ENCODE peak calls at places on chromosomes 7 and 10, in ten cellular contexts. One of them, this sample, is unnamed. For H3K27me3 and H3K4me1, the result is how much of the 10 kb centered on the place peaks cover.

GRCh38 chr10:48926764-48927163 is 12.9 kb downstream of the LRRC18 start:
- DNase-seq in sigmoid colon: no peak
- DNase-seq in ovary: no peak
- DNase-seq in SK-N-SH: no peak
- DNase-seq in HepG2: no peak
- DNase-seq in GM12878: no peak
- DNase-seq in transverse colon: no peak
- DNase-seq in tibial nerve: no peak
- DNase-seq in esophagus muscularis mucosa: no peak
- DNase-seq in H1: no peak
- DNase-seq in this sample: no peak

GRCh38 chr10:119517235-119518141 is 25.0 kb downstream of the RGS10 start:
- DNase-seq in sigmoid colon: no peak
- DNase-seq in ovary: no peak
- DNase-seq in SK-N-SH: no peak
- DNase-seq in HepG2: no peak
- DNase-seq in GM12878: peak
- DNase-seq in transverse colon: peak
- DNase-seq in tibial nerve: no peak
- DNase-seq in esophagus muscularis mucosa: no peak
- DNase-seq in H1: no peak
- DNase-seq in this sample: peak

GRCh38 chr10:120583424-120584108 is 126.5 kb downstream of the PLPP4 start:
- DNase-seq in sigmoid colon: no peak
- DNase-seq in ovary: no peak
- DNase-seq in SK-N-SH: no peak
- DNase-seq in HepG2: no peak
- DNase-seq in GM12878: no peak
- DNase-seq in transverse colon: no peak
- DNase-seq in tibial nerve: no peak
- DNase-seq in esophagus muscularis mucosa: no peak
- DNase-seq in H1: no peak
- DNase-seq in this sample: no peak

GRCh38 chr7:116171094-116171493 is 39.2 kb upstream of the TES start:
- DNase-seq in sigmoid colon: no peak
- DNase-seq in ovary: no peak
- DNase-seq in SK-N-SH: no peak
- DNase-seq in HepG2: no peak
- DNase-seq in GM12878: no peak
- DNase-seq in transverse colon: no peak
- DNase-seq in tibial nerve: no peak
- DNase-seq in esophagus muscularis mucosa: no peak
- DNase-seq in H1: no peak
- DNase-seq in this sample: no peak

GRCh38 chr7:91913612-91914011 is 27.1 kb upstream of the AKAP9 start:
- DNase-seq in sigmoid colon: no peak
- DNase-seq in ovary: no peak
- DNase-seq in SK-N-SH: no peak
- DNase-seq in HepG2: no peak
- DNase-seq in GM12878: no peak
- DNase-seq in transverse colon: no peak
- DNase-seq in tibial nerve: no peak
- DNase-seq in esophagus muscularis mucosa: no peak
- DNase-seq in H1: no peak
- DNase-seq in this sample: no peak

GRCh38 chr10:26485150-26485941 is 47.2 kb downstream of the APBB1IP start:
- DNase-seq in sigmoid colon: no peak
- DNase-seq in ovary: no peak
- DNase-seq in SK-N-SH: no peak
- DNase-seq in HepG2: no peak
- DNase-seq in GM12878: no peak
- DNase-seq in transverse colon: no peak
- DNase-seq in tibial nerve: no peak
- DNase-seq in esophagus muscularis mucosa: peak
- DNase-seq in H1: no peak
- DNase-seq in this sample: no peak

GRCh38 chr10:133442967-133443924 is 10.5 kb upstream of the SCART1 start:
- DNase-seq in sigmoid colon: peak
- DNase-seq in ovary: no peak
- DNase-seq in SK-N-SH: peak
- DNase-seq in HepG2: no peak
- DNase-seq in GM12878: no peak
- DNase-seq in transverse colon: no peak
- DNase-seq in tibial nerve: no peak
- DNase-seq in esophagus muscularis mucosa: no peak
- DNase-seq in H1: no peak
- DNase-seq in this sample: no peak

GRCh38 chr7:139035588-139036353 is at the start of gene ZC3HAV1L:
- DNase-seq in sigmoid colon: peak
- DNase-seq in ovary: peak
- DNase-seq in SK-N-SH: peak
- DNase-seq in HepG2: peak
- DNase-seq in GM12878: no peak
- DNase-seq in transverse colon: peak
- DNase-seq in tibial nerve: no peak
- DNase-seq in esophagus muscularis mucosa: no peak
- DNase-seq in H1: peak
- DNase-seq in this sample: peak

GRCh38 chr7:116828281-116828680 is 34.1 kb upstream of the CAPZA2 start:
- DNase-seq in sigmoid colon: no peak
- DNase-seq in ovary: no peak
- DNase-seq in SK-N-SH: no peak
- DNase-seq in HepG2: no peak
- DNase-seq in GM12878: no peak
- DNase-seq in transverse colon: no peak
- DNase-seq in tibial nerve: no peak
- DNase-seq in esophagus muscularis mucosa: no peak
- DNase-seq in H1: no peak
- DNase-seq in this sample: no peak

GRCh38 chr10:25017247-25017590 is 807 bp downstream of the THNSL1 start:
- DNase-seq in sigmoid colon: no peak
- DNase-seq in ovary: peak
- DNase-seq in SK-N-SH: peak
- DNase-seq in HepG2: no peak
- DNase-seq in GM12878: peak
- DNase-seq in transverse colon: peak
- DNase-seq in tibial nerve: no peak
- DNase-seq in esophagus muscularis mucosa: no peak
- DNase-seq in H1: no peak
- DNase-seq in this sample: peak

GRCh38 chr7:63047546-63047945 is 951.1 kb upstream of the ZNF722 start:
- DNase-seq in sigmoid colon: no peak
- DNase-seq in ovary: no peak
- DNase-seq in SK-N-SH: no peak
- DNase-seq in HepG2: no peak
- DNase-seq in GM12878: no peak
- DNase-seq in transverse colon: no peak
- DNase-seq in tibial nerve: no peak
- DNase-seq in esophagus muscularis mucosa: no peak
- DNase-seq in H1: no peak
- DNase-seq in this sample: no peak

GRCh38 chr7:147941316-147941715 is 649.2 kb upstream of the C7orf33 start:
- DNase-seq in sigmoid colon: no peak
- DNase-seq in ovary: no peak
- DNase-seq in SK-N-SH: no peak
- DNase-seq in HepG2: no peak
- DNase-seq in GM12878: no peak
- DNase-seq in transverse colon: no peak
- DNase-seq in tibial nerve: no peak
- DNase-seq in esophagus muscularis mucosa: no peak
- DNase-seq in H1: no peak
- DNase-seq in this sample: no peak

GRCh38 chr7:20839987-20840386 is 53.3 kb upstream of the SP8 start:
- DNase-seq in sigmoid colon: no peak
- DNase-seq in ovary: no peak
- DNase-seq in SK-N-SH: no peak
- DNase-seq in HepG2: no peak
- DNase-seq in GM12878: no peak
- DNase-seq in transverse colon: no peak
- DNase-seq in tibial nerve: no peak
- DNase-seq in esophagus muscularis mucosa: no peak
- DNase-seq in H1: no peak
- DNase-seq in this sample: no peak
- TF ChIP-seq EP300 in sigmoid colon: no peak
- TF ChIP-seq EP300 in ovary: no peak
- TF ChIP-seq EP300 in SK-N-SH: no peak
- TF ChIP-seq EP300 in HepG2: no peak
- TF ChIP-seq EP300 in GM12878: no peak
- TF ChIP-seq EP300 in transverse colon: no peak
- TF ChIP-seq EP300 in tibial nerve: no peak
- TF ChIP-seq EP300 in esophagus muscularis mucosa: no peak
- TF ChIP-seq EP300 in H1: no peak
- TF ChIP-seq EP300 in this sample: no peak

DNA sequence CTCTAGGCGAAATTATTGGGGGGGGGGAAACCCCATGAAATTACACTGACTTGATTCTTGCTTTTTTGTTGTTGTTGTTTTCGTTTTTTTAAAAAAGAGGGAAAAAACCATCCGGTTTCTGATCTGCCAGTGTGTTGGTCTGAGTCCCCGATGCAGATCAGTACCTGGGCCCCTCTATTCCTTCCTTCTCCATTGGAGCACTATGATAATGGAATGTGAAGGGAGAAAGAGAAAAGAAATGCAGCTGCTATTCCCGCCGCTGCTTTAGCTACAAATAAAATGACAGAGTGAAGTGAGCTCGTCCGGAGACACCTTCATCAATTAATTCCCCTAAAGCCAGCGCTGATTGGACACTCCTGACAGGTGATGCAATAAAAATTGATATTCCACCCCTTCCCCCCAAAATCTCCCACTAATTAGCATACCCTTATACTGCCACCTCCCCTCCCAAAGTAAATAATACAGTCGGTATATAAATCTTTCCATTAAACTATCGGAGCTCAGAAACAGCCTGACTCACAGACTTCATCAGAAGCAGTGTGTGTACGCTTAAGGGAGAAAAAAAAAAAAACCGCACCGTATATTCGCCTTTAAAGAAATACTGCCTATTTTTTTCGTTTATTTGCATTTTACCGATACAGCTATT is 7.4 kb downstream of the SKIDA1 start:
- DNase-seq in sigmoid colon: no peak
- DNase-seq in ovary: no peak
- DNase-seq in SK-N-SH: no peak
- DNase-seq in HepG2: no peak
- DNase-seq in GM12878: no peak
- DNase-seq in transverse colon: no peak
- DNase-seq in tibial nerve: no peak
- DNase-seq in esophagus muscularis mucosa: no peak
- DNase-seq in H1: no peak
- DNase-seq in this sample: no peak
- H3K27me3 ChIP-seq in sigmoid colon: under half
- H3K27me3 ChIP-seq in ovary: under half
- H3K27me3 ChIP-seq in SK-N-SH: under half
- H3K27me3 ChIP-seq in HepG2: under half
- H3K27me3 ChIP-seq in GM12878: under half
- H3K27me3 ChIP-seq in transverse colon: half or more
- H3K27me3 ChIP-seq in tibial nerve: under half
- H3K27me3 ChIP-seq in esophagus muscularis mucosa: under half
- H3K27me3 ChIP-seq in H1: under half
- H3K27me3 ChIP-seq in this sample: under half

GRCh38 chr10:80200259-80200658 is 5.1 kb downstream of the ANXA11 start:
- DNase-seq in sigmoid colon: no peak
- DNase-seq in ovary: no peak
- DNase-seq in SK-N-SH: no peak
- DNase-seq in HepG2: no peak
- DNase-seq in GM12878: no peak
- DNase-seq in transverse colon: no peak
- DNase-seq in tibial nerve: no peak
- DNase-seq in esophagus muscularis mucosa: no peak
- DNase-seq in H1: no peak
- DNase-seq in this sample: no peak

GRCh38 chr10:80196950-80197315 is 8.4 kb downstream of the ANXA11 start:
- DNase-seq in sigmoid colon: no peak
- DNase-seq in ovary: no peak
- DNase-seq in SK-N-SH: no peak
- DNase-seq in HepG2: no peak
- DNase-seq in GM12878: no peak
- DNase-seq in transverse colon: no peak
- DNase-seq in tibial nerve: no peak
- DNase-seq in esophagus muscularis mucosa: no peak
- DNase-seq in H1: no peak
- DNase-seq in this sample: no peak

GRCh38 chr10:80199828-80200227 is 5.5 kb downstream of the ANXA11 start:
- DNase-seq in sigmoid colon: no peak
- DNase-seq in ovary: no peak
- DNase-seq in SK-N-SH: no peak
- DNase-seq in HepG2: no peak
- DNase-seq in GM12878: no peak
- DNase-seq in transverse colon: peak
- DNase-seq in tibial nerve: peak
- DNase-seq in esophagus muscularis mucosa: no peak
- DNase-seq in H1: no peak
- DNase-seq in this sample: peak

GRCh38 chr10:80196270-80196949 is 8.9 kb downstream of the ANXA11 start:
- DNase-seq in sigmoid colon: no peak
- DNase-seq in ovary: no peak
- DNase-seq in SK-N-SH: no peak
- DNase-seq in HepG2: peak
- DNase-seq in GM12878: peak
- DNase-seq in transverse colon: peak
- DNase-seq in tibial nerve: no peak
- DNase-seq in esophagus muscularis mucosa: no peak
- DNase-seq in H1: no peak
- DNase-seq in this sample: peak

GRCh38 chr10:80197972-80198591 is 7.3 kb downstream of the ANXA11 start:
- DNase-seq in sigmoid colon: no peak
- DNase-seq in ovary: no peak
- DNase-seq in SK-N-SH: no peak
- DNase-seq in HepG2: no peak
- DNase-seq in GM12878: no peak
- DNase-seq in transverse colon: no peak
- DNase-seq in tibial nerve: no peak
- DNase-seq in esophagus muscularis mucosa: no peak
- DNase-seq in H1: no peak
- DNase-seq in this sample: peak
- H3K4me1 ChIP-seq in sigmoid colon: half or more
- H3K4me1 ChIP-seq in ovary: under half
- H3K4me1 ChIP-seq in SK-N-SH: under half
- H3K4me1 ChIP-seq in HepG2: half or more
- H3K4me1 ChIP-seq in GM12878: under half
- H3K4me1 ChIP-seq in transverse colon: half or more
- H3K4me1 ChIP-seq in tibial nerve: half or more
- H3K4me1 ChIP-seq in esophagus muscularis mucosa: half or more
- H3K4me1 ChIP-seq in H1: under half
- H3K4me1 ChIP-seq in this sample: half or more

DNA sequence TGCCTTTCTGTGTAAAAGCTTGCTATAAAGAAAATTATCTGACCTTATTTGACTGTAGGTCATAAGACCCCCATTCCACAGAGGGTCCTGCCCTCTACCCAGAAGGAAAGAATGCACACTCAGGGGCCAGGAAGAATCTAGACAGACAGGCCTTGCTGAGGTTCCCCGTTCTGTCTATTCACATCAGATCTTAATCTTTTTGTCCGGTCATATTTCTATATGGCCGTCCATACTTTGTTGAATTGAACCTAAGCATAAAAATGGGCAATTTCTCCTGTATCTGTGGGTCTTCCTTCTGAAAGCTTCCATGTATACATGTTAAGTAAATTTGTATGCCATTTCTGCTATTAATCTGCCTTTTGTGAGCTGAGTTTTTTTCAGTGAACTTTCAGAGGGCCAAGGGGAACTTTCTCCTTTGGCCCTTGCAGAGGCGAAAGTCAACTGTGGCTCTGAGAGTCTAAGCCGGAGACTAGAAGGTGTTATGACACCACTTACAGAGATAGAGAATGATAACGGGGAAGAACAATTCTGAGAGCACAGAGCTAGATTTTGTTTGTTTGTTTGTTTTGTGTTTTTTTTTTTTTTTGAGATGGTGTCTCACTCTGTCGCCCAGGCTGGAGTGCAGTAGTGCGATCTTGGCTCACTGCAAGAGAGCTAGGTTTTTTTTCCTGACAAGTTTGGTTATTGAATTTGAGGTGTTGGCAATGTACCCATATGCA is 11.6 kb upstream of the PRKAR2B start:
- DNase-seq in sigmoid colon: no peak
- DNase-seq in ovary: no peak
- DNase-seq in SK-N-SH: no peak
- DNase-seq in HepG2: no peak
- DNase-seq in GM12878: no peak
- DNase-seq in transverse colon: no peak
- DNase-seq in tibial nerve: no peak
- DNase-seq in esophagus muscularis mucosa: no peak
- DNase-seq in H1: no peak
- DNase-seq in this sample: no peak
- TF ChIP-seq EP300 in sigmoid colon: no peak
- TF ChIP-seq EP300 in ovary: no peak
- TF ChIP-seq EP300 in SK-N-SH: no peak
- TF ChIP-seq EP300 in HepG2: no peak
- TF ChIP-seq EP300 in GM12878: no peak
- TF ChIP-seq EP300 in transverse colon: no peak
- TF ChIP-seq EP300 in tibial nerve: no peak
- TF ChIP-seq EP300 in esophagus muscularis mucosa: no peak
- TF ChIP-seq EP300 in H1: no peak
- TF ChIP-seq EP300 in this sample: no peak

This sample was measured in stomach.